ENCODE peak calls at places on chromosome 14, in six cellular contexts. One of them, this sample, is unnamed.

GRCh38 chr14:22147716-22148115 is 441.3 kb downstream of the DAD1 start:
- DNase-seq in A549: no peak
- DNase-seq in upper lobe of right lung: no peak
- DNase-seq in transverse colon: no peak
- DNase-seq in fibroblast of lung: no peak
- DNase-seq in HFF-Myc: no peak
- DNase-seq in this sample: no peak

GRCh38 chr14:75132374-75133086 is 5.7 kb upstream of the NEK9 start:
- DNase-seq in A549: peak
- DNase-seq in upper lobe of right lung: no peak
- DNase-seq in transverse colon: peak
- DNase-seq in fibroblast of lung: peak
- DNase-seq in HFF-Myc: peak
- DNase-seq in this sample: no peak

GRCh38 chr14:24395609-24396580 is 2.9 kb upstream of the NYNRIN start:
- DNase-seq in A549: no peak
- DNase-seq in upper lobe of right lung: no peak
- DNase-seq in transverse colon: no peak
- DNase-seq in fibroblast of lung: no peak
- DNase-seq in HFF-Myc: no peak
- DNase-seq in this sample: no peak

GRCh38 chr14:103093856-103094405 is 594 bp upstream of the EXOC3L4 start:
- DNase-seq in A549: no peak
- DNase-seq in upper lobe of right lung: no peak
- DNase-seq in transverse colon: no peak
- DNase-seq in fibroblast of lung: no peak
- DNase-seq in HFF-Myc: no peak
- DNase-seq in this sample: no peak

GRCh38 chr14:45251912-45252311 is 1.1 kb downstream of the MIS18BP1 start:
- DNase-seq in A549: no peak
- DNase-seq in upper lobe of right lung: no peak
- DNase-seq in transverse colon: no peak
- DNase-seq in fibroblast of lung: peak
- DNase-seq in HFF-Myc: no peak
- DNase-seq in this sample: no peak

GRCh38 chr14:93939304-93940229 is 12.4 kb downstream of the FAM181A start:
- DNase-seq in A549: peak
- DNase-seq in upper lobe of right lung: peak
- DNase-seq in transverse colon: peak
- DNase-seq in fibroblast of lung: peak
- DNase-seq in HFF-Myc: no peak
- DNase-seq in this sample: peak

GRCh38 chr14:101019974-101020710 is 116.6 kb upstream of the RTL1 start:
- DNase-seq in A549: no peak
- DNase-seq in upper lobe of right lung: peak
- DNase-seq in transverse colon: peak
- DNase-seq in fibroblast of lung: no peak
- DNase-seq in HFF-Myc: no peak
- DNase-seq in this sample: peak

GRCh38 chr14:74521756-74522155 is 28.2 kb downstream of the ISCA2 start:
- DNase-seq in A549: no peak
- DNase-seq in upper lobe of right lung: no peak
- DNase-seq in transverse colon: no peak
- DNase-seq in fibroblast of lung: no peak
- DNase-seq in HFF-Myc: no peak
- DNase-seq in this sample: no peak

GRCh38 chr14:104315169-104315568 is 176.8 kb downstream of the KIF26A start:
- DNase-seq in A549: no peak
- DNase-seq in upper lobe of right lung: no peak
- DNase-seq in transverse colon: no peak
- DNase-seq in fibroblast of lung: no peak
- DNase-seq in HFF-Myc: no peak
- DNase-seq in this sample: no peak

GRCh38 chr14:104676694-104677505 is 12.5 kb upstream of the INF2 start:
- DNase-seq in A549: no peak
- DNase-seq in upper lobe of right lung: peak
- DNase-seq in transverse colon: peak
- DNase-seq in fibroblast of lung: no peak
- DNase-seq in HFF-Myc: no peak
- DNase-seq in this sample: no peak

GRCh38 chr14:96095581-96096476 is 56.7 kb downstream of the C14orf132 start:
- DNase-seq in A549: peak
- DNase-seq in upper lobe of right lung: no peak
- DNase-seq in transverse colon: no peak
- DNase-seq in fibroblast of lung: peak
- DNase-seq in HFF-Myc: peak
- DNase-seq in this sample: no peak

GRCh38 chr14:51018521-51018920 is 74.2 kb upstream of the PYGL start:
- DNase-seq in A549: no peak
- DNase-seq in upper lobe of right lung: no peak
- DNase-seq in transverse colon: no peak
- DNase-seq in fibroblast of lung: peak
- DNase-seq in HFF-Myc: no peak
- DNase-seq in this sample: no peak

GRCh38 chr14:87131879-87132278 is 861.1 kb downstream of the GALC start:
- DNase-seq in A549: no peak
- DNase-seq in upper lobe of right lung: no peak
- DNase-seq in transverse colon: no peak
- DNase-seq in fibroblast of lung: peak
- DNase-seq in HFF-Myc: no peak
- DNase-seq in this sample: no peak

GRCh38 chr14:92356677-92357076 is 33.7 kb downstream of the SLC24A4 start:
- DNase-seq in A549: no peak
- DNase-seq in upper lobe of right lung: no peak
- DNase-seq in transverse colon: no peak
- DNase-seq in fibroblast of lung: no peak
- DNase-seq in HFF-Myc: no peak
- DNase-seq in this sample: no peak

GRCh38 chr14:92348154-92348553 is 25.2 kb downstream of the SLC24A4 start:
- DNase-seq in A549: peak
- DNase-seq in upper lobe of right lung: no peak
- DNase-seq in transverse colon: peak
- DNase-seq in fibroblast of lung: no peak
- DNase-seq in HFF-Myc: no peak
- DNase-seq in this sample: no peak

GRCh38 chr14:92353447-92353846 is 30.5 kb downstream of the SLC24A4 start:
- DNase-seq in A549: no peak
- DNase-seq in upper lobe of right lung: no peak
- DNase-seq in transverse colon: no peak
- DNase-seq in fibroblast of lung: no peak
- DNase-seq in HFF-Myc: no peak
- DNase-seq in this sample: no peak

GRCh38 chr14:92351750-92352149 is 28.8 kb downstream of the SLC24A4 start:
- DNase-seq in A549: no peak
- DNase-seq in upper lobe of right lung: no peak
- DNase-seq in transverse colon: no peak
- DNase-seq in fibroblast of lung: no peak
- DNase-seq in HFF-Myc: no peak
- DNase-seq in this sample: no peak

DNA sequence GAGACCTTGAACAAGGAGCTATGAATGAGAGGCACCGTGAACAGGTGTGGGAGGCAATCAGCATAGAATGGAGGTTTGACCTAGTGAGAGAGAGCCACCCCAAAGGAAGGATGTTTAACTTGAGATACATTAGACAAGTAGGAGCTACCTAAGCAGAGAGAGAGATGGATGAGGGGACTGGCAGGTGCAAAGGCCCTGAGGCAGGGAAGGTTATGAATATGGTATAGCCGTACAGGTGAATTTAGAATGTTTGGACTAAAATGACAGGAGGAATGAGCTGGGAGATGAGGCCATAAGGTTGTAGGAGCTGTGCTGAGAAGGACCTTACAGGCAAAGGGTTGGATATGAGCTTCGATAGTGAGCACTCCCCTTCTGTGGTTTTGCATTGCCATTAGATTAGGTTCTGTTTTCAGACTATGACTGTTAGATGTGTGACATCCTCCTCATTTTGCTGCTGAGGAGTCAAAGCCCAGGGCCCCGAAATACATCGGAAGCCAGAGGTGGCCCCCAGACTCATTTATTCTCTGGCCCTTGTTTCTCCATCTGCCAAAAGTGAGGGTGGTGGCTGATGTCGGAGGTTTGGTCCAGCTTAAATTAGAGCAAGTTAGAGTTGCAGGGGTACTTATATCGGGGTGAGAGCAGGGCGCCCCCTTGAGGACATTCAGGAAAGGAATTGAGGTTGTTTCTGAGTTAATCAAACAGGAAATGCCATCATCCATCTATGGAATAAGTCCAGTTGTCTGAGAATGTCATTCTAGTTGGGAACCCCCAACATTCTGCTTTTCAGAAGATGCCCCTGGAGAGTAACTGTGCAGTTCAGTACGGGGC is 29.4 kb downstream of the SLC24A4 start:
- DNase-seq in A549: peak
- DNase-seq in upper lobe of right lung: no peak
- DNase-seq in transverse colon: no peak
- DNase-seq in fibroblast of lung: peak
- DNase-seq in HFF-Myc: no peak
- DNase-seq in this sample: no peak
- TF ChIP-seq CTCF in A549: peak
- TF ChIP-seq CTCF in upper lobe of right lung: peak
- TF ChIP-seq CTCF in transverse colon: no peak
- TF ChIP-seq CTCF in fibroblast of lung: peak
- TF ChIP-seq CTCF in HFF-Myc: peak
- TF ChIP-seq CTCF in this sample: peak

DNA sequence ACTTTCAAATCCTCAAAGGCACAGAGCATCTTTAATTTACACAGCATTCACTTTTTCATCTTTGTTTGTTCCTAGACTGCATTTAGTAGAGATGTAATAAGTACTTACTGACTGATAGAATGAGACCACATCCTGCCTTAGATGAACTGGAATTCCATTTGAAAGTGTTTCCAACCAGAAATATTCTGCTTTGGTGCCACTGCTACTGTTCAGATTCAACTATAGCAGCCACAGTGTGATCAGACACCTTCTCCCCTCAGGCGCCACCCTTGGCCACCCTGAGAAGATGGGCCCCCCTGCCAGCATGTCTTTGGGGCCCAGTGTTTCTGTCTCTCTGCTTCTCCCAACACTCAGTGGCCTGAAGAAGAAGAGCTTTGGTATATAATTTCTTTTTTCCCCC is 449.1 kb downstream of the RAD51B start:
- DNase-seq in A549: no peak
- DNase-seq in upper lobe of right lung: no peak
- DNase-seq in transverse colon: no peak
- DNase-seq in fibroblast of lung: no peak
- DNase-seq in HFF-Myc: no peak
- DNase-seq in this sample: no peak
- TF ChIP-seq CTCF in A549: no peak
- TF ChIP-seq CTCF in upper lobe of right lung: no peak
- TF ChIP-seq CTCF in transverse colon: no peak
- TF ChIP-seq CTCF in fibroblast of lung: no peak
- TF ChIP-seq CTCF in HFF-Myc: no peak
- TF ChIP-seq CTCF in this sample: no peak

DNA sequence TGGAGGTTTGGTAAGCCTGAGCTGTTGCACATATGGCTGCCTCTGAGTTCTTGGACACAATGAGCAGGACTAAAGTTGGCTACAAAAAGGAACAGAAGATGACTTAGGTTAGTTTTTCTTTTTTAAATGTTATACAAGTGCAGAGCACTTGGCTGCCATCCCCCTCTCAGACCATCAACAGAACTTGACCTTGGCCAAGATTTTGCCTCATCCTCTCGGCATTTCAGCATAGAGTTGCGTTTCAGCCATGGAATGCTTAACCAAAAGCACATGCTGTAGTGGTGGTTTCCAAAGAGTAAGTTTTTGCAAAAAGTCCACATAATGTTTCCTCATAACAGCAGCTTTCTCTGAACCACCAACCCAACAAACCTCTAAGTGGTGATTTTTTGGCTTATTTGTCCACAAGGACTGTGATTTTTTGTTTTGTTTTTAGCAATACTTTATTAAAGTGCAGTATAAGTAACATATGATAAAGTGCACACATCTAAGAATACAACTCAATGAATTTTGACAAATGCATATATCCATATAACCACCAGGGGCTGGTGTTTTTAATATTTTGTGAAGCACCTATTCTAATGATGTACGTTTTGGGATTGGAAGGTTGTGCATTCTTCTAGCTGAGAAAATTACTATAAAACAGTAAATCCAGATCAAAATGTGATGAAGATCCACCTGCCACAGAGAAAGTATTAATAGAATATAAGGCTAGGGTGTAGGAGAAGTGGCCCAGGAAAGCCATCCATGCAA is 12.1 kb upstream of the GALNT16 start:
- DNase-seq in A549: no peak
- DNase-seq in upper lobe of right lung: no peak
- DNase-seq in transverse colon: peak
- DNase-seq in fibroblast of lung: peak
- DNase-seq in HFF-Myc: peak
- DNase-seq in this sample: no peak
- TF ChIP-seq CTCF in A549: no peak
- TF ChIP-seq CTCF in upper lobe of right lung: peak
- TF ChIP-seq CTCF in transverse colon: peak
- TF ChIP-seq CTCF in fibroblast of lung: peak
- TF ChIP-seq CTCF in HFF-Myc: no peak
- TF ChIP-seq CTCF in this sample: peak

GRCh38 chr14:68794856-68795601 is 2.2 kb upstream of the ZFP36L1 start:
- DNase-seq in A549: no peak
- DNase-seq in upper lobe of right lung: peak
- DNase-seq in transverse colon: peak
- DNase-seq in fibroblast of lung: peak
- DNase-seq in HFF-Myc: peak
- DNase-seq in this sample: peak

GRCh38 chr14:68795602-68796417 is 2.9 kb upstream of the ZFP36L1 start:
- DNase-seq in A549: no peak
- DNase-seq in upper lobe of right lung: peak
- DNase-seq in transverse colon: peak
- DNase-seq in fibroblast of lung: peak
- DNase-seq in HFF-Myc: no peak
- DNase-seq in this sample: peak

GRCh38 chr14:68797180-68797670 is 4.4 kb upstream of the ZFP36L1 start:
- DNase-seq in A549: no peak
- DNase-seq in upper lobe of right lung: no peak
- DNase-seq in transverse colon: no peak
- DNase-seq in fibroblast of lung: no peak
- DNase-seq in HFF-Myc: no peak
- DNase-seq in this sample: peak

GRCh38 chr14:68798621-68799020 is 5.8 kb upstream of the ZFP36L1 start:
- DNase-seq in A549: no peak
- DNase-seq in upper lobe of right lung: no peak
- DNase-seq in transverse colon: no peak
- DNase-seq in fibroblast of lung: no peak
- DNase-seq in HFF-Myc: no peak
- DNase-seq in this sample: no peak

DNA sequence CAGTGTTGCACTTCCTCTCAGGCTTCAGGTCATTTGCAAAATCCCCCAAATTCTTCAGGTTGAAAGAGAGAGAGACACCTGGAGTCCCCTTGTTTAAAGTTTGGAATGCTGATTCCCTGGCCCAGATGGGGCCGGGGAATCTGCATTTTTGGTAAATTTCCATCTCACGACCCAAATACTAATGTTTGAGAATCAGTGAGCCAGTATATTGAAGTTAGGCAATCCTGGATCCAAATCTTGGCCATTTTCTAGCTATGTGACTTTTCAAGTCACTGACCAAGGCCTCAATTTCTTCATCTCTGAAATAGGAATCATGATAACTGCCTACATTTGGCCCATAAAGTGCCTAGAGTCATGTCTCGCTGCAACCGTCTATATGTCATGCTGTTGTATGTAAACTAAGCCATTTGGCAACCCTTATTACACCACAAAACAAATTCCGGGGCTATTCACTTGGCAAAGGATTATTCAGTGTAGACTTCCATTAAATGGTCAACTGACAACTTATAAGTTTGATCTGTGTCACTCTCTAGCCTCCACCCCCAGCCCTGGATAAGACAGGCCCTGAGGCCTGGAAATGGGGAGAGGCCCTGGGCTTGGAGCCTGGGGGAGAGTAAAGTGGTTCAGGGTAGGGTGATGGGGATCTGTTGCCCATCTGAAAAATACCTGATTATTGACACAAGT is 3.7 kb upstream of the ZFP36L1 start:
- DNase-seq in A549: no peak
- DNase-seq in upper lobe of right lung: no peak
- DNase-seq in transverse colon: no peak
- DNase-seq in fibroblast of lung: peak
- DNase-seq in HFF-Myc: no peak
- DNase-seq in this sample: peak
- TF ChIP-seq CTCF in A549: no peak
- TF ChIP-seq CTCF in upper lobe of right lung: no peak
- TF ChIP-seq CTCF in transverse colon: no peak
- TF ChIP-seq CTCF in fibroblast of lung: no peak
- TF ChIP-seq CTCF in HFF-Myc: no peak
- TF ChIP-seq CTCF in this sample: no peak